ENCODE peak calls at places on chromosomes 11 and 22, in six cellular contexts. E, A, U, F, B and R are unnamed samples.

GRCh38 chr11:3014314-3014938 is 22.3 kb upstream of the NAP1L4 start:
- DNase-seq in E (peak), A (no peak), U (no peak), F (no peak), B (peak), R (no peak)

GRCh38 chr22:38346506-38346905 is 29.3 kb upstream of the CSNK1E start:
- DNase-seq in E (no peak), A (no peak), U (no peak), F (no peak), B (peak), R (peak)

GRCh38 chr11:69063671-69064260 is 15.0 kb downstream of the TPCN2 start:
- DNase-seq in E (no peak), A (no peak), U (no peak), F (no peak), B (no peak), R (no peak)

GRCh38 chr11:43879789-43880639 is 617 bp upstream of the ALKBH3 start:
- DNase-seq in E (no peak), A (no peak), U (no peak), F (no peak), B (no peak), R (no peak)

GRCh38 chr11:76560219-76560618 is 110.3 kb downstream of the LRRC32 start:
- DNase-seq in E (no peak), A (no peak), U (no peak), F (no peak), B (no peak), R (no peak)

GRCh38 chr11:112718483-112718882 is 242.7 kb upstream of the NCAM1 start:
- DNase-seq in E (no peak), A (no peak), U (no peak), F (no peak), B (no peak), R (no peak)

GRCh38 chr11:121503056-121503455 is 50.3 kb upstream of the SORL1-AS1 start:
- DNase-seq in E (no peak), A (no peak), U (no peak), F (no peak), B (no peak), R (no peak)

GRCh38 chr11:75495749-75496641 is 29.7 kb downstream of the GDPD5 start:
- DNase-seq in E (no peak), A (no peak), U (no peak), F (no peak), B (no peak), R (no peak)

GRCh38 chr22:17481424-17481823 is 81.9 kb upstream of the SLC25A18 start:
- DNase-seq in E (no peak), A (no peak), U (no peak), F (no peak), B (no peak), R (no peak)

GRCh38 chr11:7673724-7674434 is 579 bp upstream of the CYB5R2 start:
- DNase-seq in E (no peak), A (peak), U (no peak), F (no peak), B (no peak), R (peak)

GRCh38 chr11:3808846-3809623 is 675 bp downstream of the PGAP2 start:
- DNase-seq in E (peak), A (peak), U (peak), F (peak), B (peak), R (no peak)

GRCh38 chr22:31329453-31330215 is 16.5 kb downstream of the PATZ1 start:
- DNase-seq in E (no peak), A (no peak), U (no peak), F (no peak), B (no peak), R (no peak)

GRCh38 chr11:3220521-3221407 is 2.2 kb upstream of the MRGPRG start:
- DNase-seq in E (no peak), A (peak), U (no peak), F (no peak), B (peak), R (peak)

GRCh38 chr11:91790873-91791468 is 433.6 kb upstream of the FAT3 start:
- DNase-seq in E (no peak), A (no peak), U (no peak), F (no peak), B (no peak), R (no peak)

GRCh38 chr11:114909866-114910265 is 231.5 kb downstream of the NXPE2 start:
- DNase-seq in E (no peak), A (no peak), U (no peak), F (no peak), B (no peak), R (no peak)

GRCh38 chr11:76700177-76701100 is 29.9 kb upstream of the LRRC32 start:
- DNase-seq in E (no peak), A (no peak), U (peak), F (no peak), B (no peak), R (no peak)

GRCh38 chr11:128575956-128576340 is 11.4 kb downstream of the ETS1 start:
- DNase-seq in E (no peak), A (peak), U (no peak), F (no peak), B (no peak), R (no peak)

GRCh38 chr11:65590240-65590738 is 5.3 kb downstream of the KCNK7 start:
- DNase-seq in E (no peak), A (no peak), U (no peak), F (peak), B (no peak), R (no peak)

GRCh38 chr11:70782401-70782913 is 384.1 kb downstream of the CTTN start:
- DNase-seq in E (no peak), A (no peak), U (no peak), F (no peak), B (no peak), R (no peak)

GRCh38 chr22:40033586-40034380 is 39.0 kb downstream of the FAM83F start:
- DNase-seq in E (no peak), A (no peak), U (no peak), F (no peak), B (no peak), R (no peak)

GRCh38 chr11:44319170-44319551 is 9.2 kb upstream of the ALX4 start:
- DNase-seq in E (no peak), A (no peak), U (no peak), F (no peak), B (no peak), R (no peak)

GRCh38 chr11:65883058-65883761 is 3.6 kb downstream of the CTSW start:
- DNase-seq in E (no peak), A (no peak), U (no peak), F (no peak), B (peak), R (no peak)

GRCh38 chr11:12182650-12183511 is 72.5 kb downstream of the MICAL2 start:
- DNase-seq in E (no peak), A (peak), U (peak), F (no peak), B (no peak), R (no peak)

GRCh38 chr11:78893996-78894395 is 319.3 kb upstream of the NARS2 start:
- DNase-seq in E (no peak), A (no peak), U (no peak), F (no peak), B (no peak), R (no peak)

GRCh38 chr11:121416909-121417567 is 35.1 kb upstream of the SORL1 start:
- DNase-seq in E (peak), A (peak), U (peak), F (no peak), B (peak), R (peak)

GRCh38 chr11:70717961-70718595 is 319.7 kb downstream of the CTTN start:
- DNase-seq in E (no peak), A (no peak), U (no peak), F (no peak), B (no peak), R (no peak)

GRCh38 chr22:44755418-44755817 is 3.0 kb downstream of the ARHGAP8 start:
- DNase-seq in E (no peak), A (peak), U (no peak), F (no peak), B (no peak), R (no peak)

GRCh38 chr11:19816817-19817216 is 104.2 kb downstream of the NAV2 start:
- DNase-seq in E (no peak), A (no peak), U (no peak), F (no peak), B (no peak), R (no peak)

GRCh38 chr11:38305682-38306081 is 1707.6 kb upstream of the RAG2 start:
- DNase-seq in E (no peak), A (no peak), U (no peak), F (no peak), B (no peak), R (no peak)

GRCh38 chr11:61914471-61915171 is 2.7 kb downstream of the RAB3IL1 start:
- DNase-seq in E (no peak), A (no peak), U (no peak), F (no peak), B (no peak), R (peak)

GRCh38 chr11:114192841-114193389 is 103.3 kb upstream of the NNMT start:
- DNase-seq in E (no peak), A (no peak), U (no peak), F (no peak), B (no peak), R (no peak)